ENCODE peak calls at places on chromosomes 6 and 20, in seven cellular contexts. T, K, L, I, H, O and F are unnamed samples.

GRCh38 chr6:15331143-15331542 is 85.3 kb downstream of the JARID2 start:
- DNase-seq in I (no peak), K (no peak), T (no peak), O (no peak), L (no peak), H (no peak), F (no peak)

GRCh38 chr6:12621766-12622165 is 94.8 kb upstream of the PHACTR1 start:
- DNase-seq in O (no peak), K (no peak), H (no peak), I (no peak), T (no peak), L (no peak), F (no peak)

GRCh38 chr6:40999498-41000070 is 39.4 kb downstream of the UNC5CL start:
- DNase-seq in I (no peak), L (no peak), H (no peak), O (peak; percentile 42), K (no peak), T (no peak), F (no peak)

GRCh38 chr6:137970368-137970767 is 103.3 kb downstream of the TNFAIP3 start:
- DNase-seq in I (peak; percentile 16), T (no peak), L (no peak), H (no peak), O (peak; percentile 12), K (no peak), F (no peak)

GRCh38 chr6:41941280-41942044 is at the start of gene CCND3:
- DNase-seq in H (peak; percentile 83), L (peak; percentile 71), O (peak; percentile 92), I (peak; percentile 92), K (peak; percentile 70), T (peak; percentile 93), F (peak; percentile 70)

GRCh38 chr6:15431762-15432495 is 186.1 kb downstream of the JARID2 start:
- DNase-seq in K (no peak), I (no peak), L (no peak), H (no peak), T (no peak), O (no peak), F (no peak)

GRCh38 chr6:90472716-90473115 is 114.2 kb downstream of the MAP3K7 start:
- DNase-seq in H (no peak), O (no peak), K (no peak), T (no peak), I (peak; percentile 10), L (peak; percentile 24), F (no peak)

GRCh38 chr20:13784271-13784892 is 337 bp downstream of the ESF1 start:
- DNase-seq in K (no peak), H (no peak), L (no peak), T (no peak), O (no peak), I (no peak), F (no peak)

GRCh38 chr6:41707565-41708200 is 27.7 kb downstream of the TFEB start:
- DNase-seq in T (no peak), I (no peak), O (no peak), L (peak; percentile 17), K (no peak), H (no peak), F (no peak)

GRCh38 chr20:1209447-1210387 is 6.5 kb downstream of the C20orf202 start:
- DNase-seq in I (no peak), O (no peak), T (no peak), K (no peak), L (no peak), H (no peak), F (no peak)

GRCh38 chr6:8392569-8392968 is 42.8 kb downstream of the SLC35B3 start:
- DNase-seq in H (no peak), T (no peak), L (no peak), I (peak; percentile 10), O (no peak), K (no peak), F (no peak)